ENCODE peak calls at places on chromosome 14, in seven cellular contexts. U is GDM1, C is ELR, Z is fibroblast of gingiva, P is PC-9, V is endothelial cell of umbilical vein, A is NCI-H1092 treated with DMSO at 0.1 percent for 48 hours. J is an unnamed sample.

GRCh38 chr14:87043667-87044200 is 949.2 kb downstream of the GALC start:
- DNase-seq in P (no peak), V (no peak), Z (no peak), A (no peak), C (no peak), U (no peak), J (no peak)

GRCh38 chr14:35121026-35121886 is 534 bp downstream of the PPP2R3C start:
- DNase-seq in A (no peak), Z (no peak), U (no peak), P (no peak), V (no peak), C (peak; percentile 19), J (no peak)

GRCh38 chr14:60862283-60862682 is 118.6 kb downstream of the TRMT5 start:
- DNase-seq in V (peak; percentile 42), Z (peak; percentile 53), A (peak; percentile 25), P (peak; percentile 84), C (no peak), U (no peak), J (no peak)

GRCh38 chr14:42057176-42057575 is 450.5 kb downstream of the LRFN5 start:
- DNase-seq in A (no peak), V (no peak), P (no peak), Z (peak; percentile 8), C (no peak), U (no peak), J (no peak)

GRCh38 chr14:99476864-99477263 is 3.8 kb downstream of the SETD3 start:
- DNase-seq in V (no peak), Z (peak; percentile 11), U (no peak), C (peak; percentile 64), P (no peak), A (no peak), J (no peak)

GRCh38 chr14:67526676-67527459 is 6.2 kb upstream of the PLEKHH1 start:
- DNase-seq in A (peak; percentile 64), P (peak; percentile 47), Z (peak; percentile 38), C (peak; percentile 64), U (peak; percentile 39), V (peak; percentile 62), J (no peak)

GRCh38 chr14:99716850-99717681 is 33.0 kb downstream of the CYP46A1 start:
- DNase-seq in Z (no peak), A (no peak), V (no peak), P (no peak), U (no peak), C (no peak), J (no peak)

GRCh38 chr14:23366163-23366921 is 1.4 kb upstream of the EFS start:
- DNase-seq in A (peak; percentile 26), P (no peak), C (peak; percentile 12), V (no peak), U (no peak), Z (peak; percentile 34), J (peak; percentile 89)

GRCh38 chr14:94062344-94062904 is 18.6 kb downstream of the DDX24 start:
- DNase-seq in Z (peak; percentile 25), P (no peak), A (no peak), U (no peak), V (peak; percentile 43), C (peak; percentile 61), J (no peak)